ENCODE peak calls at places on chromosomes 3 and 15, in ten cellular contexts. One of them, this sample, is unnamed. For H3K4me1 and H3K9me3, the result is how much of the 10 kb centered on the place peaks cover.

GRCh38 chr3:143978263-143978631 is 6.6 kb downstream of the DIPK2A start:
- DNase-seq in SJSA1: no peak
- DNase-seq in CD4-positive, alpha-beta memory T cell: no peak
- DNase-seq in vagina: no peak
- DNase-seq in fibroblast of lung: no peak
- DNase-seq in upper lobe of left lung: no peak
- DNase-seq in kidney: no peak
- DNase-seq in lower lobe of right lung: no peak
- DNase-seq in ovary: no peak
- DNase-seq in Karpas-422: no peak
- DNase-seq in this sample: no peak

GRCh38 chr15:79932447-79932846 is 35.6 kb upstream of the MTHFS start:
- DNase-seq in upper lobe of left lung: no peak
- DNase-seq in CD4-positive, alpha-beta memory T cell: no peak
- DNase-seq in ovary: no peak
- DNase-seq in vagina: no peak
- DNase-seq in kidney: no peak
- DNase-seq in fibroblast of lung: no peak
- DNase-seq in Karpas-422: no peak
- DNase-seq in lower lobe of right lung: no peak
- DNase-seq in SJSA1: no peak
- DNase-seq in this sample: no peak

GRCh38 chr3:83195243-83195642 is 1433.8 kb upstream of the GBE1 start:
- DNase-seq in vagina: no peak
- DNase-seq in Karpas-422: no peak
- DNase-seq in kidney: no peak
- DNase-seq in lower lobe of right lung: no peak
- DNase-seq in upper lobe of left lung: no peak
- DNase-seq in SJSA1: no peak
- DNase-seq in ovary: no peak
- DNase-seq in fibroblast of lung: no peak
- DNase-seq in CD4-positive, alpha-beta memory T cell: no peak
- DNase-seq in this sample: no peak

GRCh38 chr3:13513913-13514517 is 33.9 kb downstream of the HDAC11 start:
- DNase-seq in SJSA1: no peak
- DNase-seq in Karpas-422: no peak
- DNase-seq in lower lobe of right lung: no peak
- DNase-seq in fibroblast of lung: no peak
- DNase-seq in kidney: peak
- DNase-seq in CD4-positive, alpha-beta memory T cell: no peak
- DNase-seq in upper lobe of left lung: no peak
- DNase-seq in vagina: no peak
- DNase-seq in ovary: no peak
- DNase-seq in this sample: no peak

GRCh38 chr3:190101320-190102117 is 19.2 kb downstream of the P3H2 start:
- DNase-seq in SJSA1: no peak
- DNase-seq in Karpas-422: no peak
- DNase-seq in vagina: no peak
- DNase-seq in CD4-positive, alpha-beta memory T cell: no peak
- DNase-seq in upper lobe of left lung: no peak
- DNase-seq in fibroblast of lung: peak
- DNase-seq in kidney: no peak
- DNase-seq in ovary: no peak
- DNase-seq in lower lobe of right lung: no peak
- DNase-seq in this sample: no peak

GRCh38 chr3:124084398-124084881 is 92.5 kb upstream of the ROPN1 start:
- DNase-seq in SJSA1: no peak
- DNase-seq in lower lobe of right lung: no peak
- DNase-seq in upper lobe of left lung: no peak
- DNase-seq in fibroblast of lung: peak
- DNase-seq in CD4-positive, alpha-beta memory T cell: no peak
- DNase-seq in ovary: no peak
- DNase-seq in kidney: no peak
- DNase-seq in vagina: no peak
- DNase-seq in Karpas-422: no peak
- DNase-seq in this sample: no peak

GRCh38 chr3:150235799-150236198 is 172.3 kb upstream of the TSC22D2 start:
- DNase-seq in fibroblast of lung: peak
- DNase-seq in CD4-positive, alpha-beta memory T cell: no peak
- DNase-seq in lower lobe of right lung: no peak
- DNase-seq in ovary: no peak
- DNase-seq in kidney: no peak
- DNase-seq in SJSA1: peak
- DNase-seq in vagina: peak
- DNase-seq in Karpas-422: no peak
- DNase-seq in upper lobe of left lung: no peak
- DNase-seq in this sample: no peak

GRCh38 chr3:80227216-80227615 is 459.4 kb upstream of the ROBO1 start:
- DNase-seq in vagina: no peak
- DNase-seq in lower lobe of right lung: no peak
- DNase-seq in Karpas-422: no peak
- DNase-seq in CD4-positive, alpha-beta memory T cell: no peak
- DNase-seq in fibroblast of lung: peak
- DNase-seq in kidney: no peak
- DNase-seq in ovary: no peak
- DNase-seq in SJSA1: no peak
- DNase-seq in upper lobe of left lung: no peak
- DNase-seq in this sample: no peak

GRCh38 chr15:65042776-65043322 is 2.3 kb upstream of the SLC51B start:
- DNase-seq in ovary: no peak
- DNase-seq in CD4-positive, alpha-beta memory T cell: no peak
- DNase-seq in vagina: no peak
- DNase-seq in Karpas-422: no peak
- DNase-seq in kidney: no peak
- DNase-seq in lower lobe of right lung: no peak
- DNase-seq in fibroblast of lung: no peak
- DNase-seq in SJSA1: no peak
- DNase-seq in upper lobe of left lung: no peak
- DNase-seq in this sample: no peak

GRCh38 chr3:39166134-39166710 is 12.8 kb upstream of the CSRNP1 start:
- DNase-seq in lower lobe of right lung: no peak
- DNase-seq in Karpas-422: no peak
- DNase-seq in kidney: no peak
- DNase-seq in ovary: no peak
- DNase-seq in vagina: no peak
- DNase-seq in SJSA1: peak
- DNase-seq in fibroblast of lung: peak
- DNase-seq in CD4-positive, alpha-beta memory T cell: no peak
- DNase-seq in upper lobe of left lung: no peak
- DNase-seq in this sample: no peak
- H3K27ac ChIP-seq in lower lobe of right lung: no peak
- H3K27ac ChIP-seq in Karpas-422: no peak
- H3K27ac ChIP-seq in kidney: no peak
- H3K27ac ChIP-seq in ovary: no peak
- H3K27ac ChIP-seq in vagina: peak
- H3K27ac ChIP-seq in SJSA1: peak
- H3K27ac ChIP-seq in fibroblast of lung: peak
- H3K27ac ChIP-seq in CD4-positive, alpha-beta memory T cell: no peak
- H3K27ac ChIP-seq in upper lobe of left lung: peak
- H3K27ac ChIP-seq in this sample: no peak

DNA sequence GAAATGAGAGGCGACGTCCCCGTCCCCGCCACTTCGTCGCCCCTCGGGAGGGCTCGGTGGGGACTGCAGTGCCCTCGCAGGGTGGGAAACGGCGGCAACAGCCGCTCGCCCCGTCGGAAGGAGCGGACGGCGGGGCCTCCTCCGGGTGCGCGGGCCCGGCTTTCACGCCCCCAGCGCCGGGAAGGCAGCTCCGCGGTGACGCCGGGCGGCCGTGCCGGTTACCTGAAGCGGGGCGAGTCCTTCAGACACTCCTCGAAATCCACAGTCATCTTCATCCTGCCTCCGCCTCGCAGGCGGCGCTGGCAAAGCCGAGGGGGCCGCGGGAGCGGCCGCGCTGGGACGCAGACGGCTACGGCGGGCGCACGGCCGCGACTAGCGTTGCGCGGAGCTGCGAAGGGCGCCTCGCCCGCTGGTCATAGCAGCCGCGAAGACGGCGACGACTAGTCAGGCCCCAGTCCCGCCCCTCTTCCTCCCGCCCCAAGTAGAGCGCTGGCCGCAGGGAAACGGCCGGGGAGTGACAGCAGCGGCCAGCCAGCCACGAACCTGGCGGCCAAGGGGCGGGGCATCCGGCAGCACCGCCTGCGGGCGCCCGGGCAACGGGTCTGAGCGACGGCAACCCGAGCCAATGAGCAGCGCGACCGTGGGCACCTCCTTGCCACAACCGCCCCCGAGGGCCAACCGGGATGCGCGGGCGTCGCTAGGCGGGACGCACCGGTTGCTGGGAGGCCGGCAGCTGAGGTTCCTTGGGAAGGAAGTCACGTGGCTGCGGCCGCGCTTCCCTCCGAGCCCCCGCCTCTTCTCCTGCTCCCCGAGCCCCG is at the start of gene ACAP2:
- DNase-seq in SJSA1: peak
- DNase-seq in ovary: peak
- DNase-seq in CD4-positive, alpha-beta memory T cell: peak
- DNase-seq in kidney: peak
- DNase-seq in vagina: peak
- DNase-seq in lower lobe of right lung: peak
- DNase-seq in fibroblast of lung: peak
- DNase-seq in upper lobe of left lung: peak
- DNase-seq in Karpas-422: peak
- DNase-seq in this sample: peak
- H3K4me1 ChIP-seq in SJSA1: under half
- H3K4me1 ChIP-seq in ovary: under half
- H3K4me1 ChIP-seq in CD4-positive, alpha-beta memory T cell: half or more
- H3K4me1 ChIP-seq in kidney: under half
- H3K4me1 ChIP-seq in vagina: under half
- H3K4me1 ChIP-seq in lower lobe of right lung: under half
- H3K4me1 ChIP-seq in fibroblast of lung: under half
- H3K4me1 ChIP-seq in upper lobe of left lung: under half
- H3K4me1 ChIP-seq in Karpas-422: half or more
- H3K4me1 ChIP-seq in this sample: under half

GRCh38 chr15:75114327-75114726 is 87.4 kb upstream of the C15orf39 start:
- DNase-seq in Karpas-422: no peak
- DNase-seq in vagina: no peak
- DNase-seq in lower lobe of right lung: no peak
- DNase-seq in kidney: no peak
- DNase-seq in ovary: no peak
- DNase-seq in SJSA1: no peak
- DNase-seq in fibroblast of lung: no peak
- DNase-seq in upper lobe of left lung: no peak
- DNase-seq in CD4-positive, alpha-beta memory T cell: no peak
- DNase-seq in this sample: no peak
- H3K9me3 ChIP-seq in Karpas-422: under half
- H3K9me3 ChIP-seq in vagina: under half
- H3K9me3 ChIP-seq in lower lobe of right lung: under half
- H3K9me3 ChIP-seq in kidney: under half
- H3K9me3 ChIP-seq in ovary: under half
- H3K9me3 ChIP-seq in SJSA1: under half
- H3K9me3 ChIP-seq in fibroblast of lung: under half
- H3K9me3 ChIP-seq in upper lobe of left lung: under half
- H3K9me3 ChIP-seq in CD4-positive, alpha-beta memory T cell: under half
- H3K9me3 ChIP-seq in this sample: under half

GRCh38 chr15:55224892-55225291 is 28.2 kb upstream of the RSL24D1 start:
- DNase-seq in upper lobe of left lung: peak
- DNase-seq in SJSA1: no peak
- DNase-seq in kidney: no peak
- DNase-seq in vagina: no peak
- DNase-seq in Karpas-422: no peak
- DNase-seq in lower lobe of right lung: no peak
- DNase-seq in fibroblast of lung: no peak
- DNase-seq in CD4-positive, alpha-beta memory T cell: peak
- DNase-seq in ovary: no peak
- DNase-seq in this sample: no peak
- H3K27ac ChIP-seq in upper lobe of left lung: peak
- H3K27ac ChIP-seq in SJSA1: no peak
- H3K27ac ChIP-seq in kidney: no peak
- H3K27ac ChIP-seq in vagina: no peak
- H3K27ac ChIP-seq in Karpas-422: no peak
- H3K27ac ChIP-seq in lower lobe of right lung: no peak
- H3K27ac ChIP-seq in fibroblast of lung: no peak
- H3K27ac ChIP-seq in CD4-positive, alpha-beta memory T cell: no peak
- H3K27ac ChIP-seq in ovary: no peak
- H3K27ac ChIP-seq in this sample: no peak

DNA sequence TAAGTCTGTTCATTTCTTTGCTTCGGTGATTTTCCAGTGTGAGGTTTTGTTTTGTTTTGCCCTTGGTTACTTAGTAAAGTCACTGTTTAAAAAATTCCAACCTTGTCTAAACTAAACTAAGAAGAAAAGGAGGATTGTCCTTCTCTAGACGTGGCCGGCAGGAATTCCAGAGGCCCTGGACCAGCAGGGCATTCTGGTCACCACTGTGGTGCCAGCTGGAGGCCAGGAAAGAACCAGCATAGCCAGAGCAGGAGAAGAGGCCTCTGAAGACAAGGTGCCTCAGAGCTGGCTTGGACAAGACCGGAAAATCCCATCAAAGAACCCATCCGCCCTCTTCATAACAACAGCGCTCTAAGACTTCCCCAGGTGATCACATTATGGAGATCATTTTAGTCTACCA is 8.1 kb downstream of the PLOD2 start:
- DNase-seq in Karpas-422: no peak
- DNase-seq in CD4-positive, alpha-beta memory T cell: no peak
- DNase-seq in lower lobe of right lung: no peak
- DNase-seq in SJSA1: peak
- DNase-seq in upper lobe of left lung: no peak
- DNase-seq in vagina: no peak
- DNase-seq in fibroblast of lung: no peak
- DNase-seq in kidney: peak
- DNase-seq in ovary: no peak
- DNase-seq in this sample: no peak
- H3K4me1 ChIP-seq in Karpas-422: under half
- H3K4me1 ChIP-seq in CD4-positive, alpha-beta memory T cell: under half
- H3K4me1 ChIP-seq in lower lobe of right lung: under half
- H3K4me1 ChIP-seq in SJSA1: under half
- H3K4me1 ChIP-seq in upper lobe of left lung: under half
- H3K4me1 ChIP-seq in vagina: under half
- H3K4me1 ChIP-seq in fibroblast of lung: under half
- H3K4me1 ChIP-seq in kidney: under half
- H3K4me1 ChIP-seq in ovary: under half
- H3K4me1 ChIP-seq in this sample: under half

This sample was measured in effector memory CD4-positive, alpha-beta T cell.